ENCODE peak calls at places on chromosomes 3 and 15, in seven cellular contexts. B, I, U, J, Z, Y and N are unnamed samples.

GRCh38 chr15:75238150-75238549 is 20.0 kb upstream of the GOLGA6C start:
- DNase-seq in B (no peak), I (no peak), U (no peak), J (no peak), Z (no peak), Y (no peak), N (no peak)

GRCh38 chr3:72135636-72136035 is 350.7 kb upstream of the PROK2 start:
- DNase-seq in B (no peak), I (no peak), U (no peak), J (no peak), Z (no peak), Y (no peak), N (no peak)

GRCh38 chr15:52020253-52021085 is 1.4 kb downstream of the MAPK6 start:
- DNase-seq in B (no peak), I (no peak), U (no peak), J (no peak), Z (no peak), Y (no peak), N (peak; percentile 34)

GRCh38 chr15:25058080-25058785 is 103.4 kb downstream of the SNRPN start:
- DNase-seq in B (no peak), I (peak; percentile 21), U (no peak), J (no peak), Z (no peak), Y (no peak), N (no peak)

GRCh38 chr3:29757054-29757777 is 476.3 kb downstream of the RBMS3 start:
- DNase-seq in B (no peak), I (no peak), U (no peak), J (peak; percentile 74), Z (no peak), Y (no peak), N (peak; percentile 54)

GRCh38 chr3:26078539-26078938 is 288.6 kb downstream of the OXSM start:
- DNase-seq in B (no peak), I (no peak), U (no peak), J (no peak), Z (no peak), Y (no peak), N (no peak)

GRCh38 chr3:24830230-24831152 is 335.8 kb upstream of the THRB start:
- DNase-seq in B (no peak), I (no peak), U (no peak), J (no peak), Z (peak; percentile 15), Y (no peak), N (no peak)

GRCh38 chr3:57298041-57298440 is 5.6 kb upstream of the ASB14 start:
- DNase-seq in B (no peak), I (no peak), U (no peak), J (peak; percentile 47), Z (no peak), Y (no peak), N (peak; percentile 40)

GRCh38 chr3:151107177-151107576 is 21.7 kb downstream of the MED12L start:
- DNase-seq in B (no peak), I (no peak), U (no peak), J (no peak), Z (no peak), Y (no peak), N (no peak)

GRCh38 chr3:194134231-194134756 is 1.7 kb upstream of the HES1 start:
- DNase-seq in B (peak; percentile 61), I (peak; percentile 36), U (no peak), J (peak; percentile 77), Z (peak; percentile 69), Y (peak; percentile 68), N (no peak)

GRCh38 chr15:86623236-86623635 is 543.6 kb downstream of the AGBL1 start:
- DNase-seq in B (no peak), I (no peak), U (no peak), J (no peak), Z (no peak), Y (no peak), N (no peak)

GRCh38 chr3:114093596-114093995 is 37.1 kb downstream of the QTRT2 start:
- DNase-seq in B (no peak), I (peak; percentile 36), U (no peak), J (peak; percentile 80), Z (no peak), Y (no peak), N (peak; percentile 89)

GRCh38 chr15:40928351-40928974 is 677 bp upstream of the DLL4 start:
- DNase-seq in B (peak; percentile 67), I (no peak), U (no peak), J (no peak), Z (peak; percentile 58), Y (no peak), N (no peak)

GRCh38 chr3:14286887-14287496 is 108.4 kb downstream of the LSM3 start:
- DNase-seq in B (peak; percentile 79), I (no peak), U (no peak), J (no peak), Z (no peak), Y (no peak), N (no peak)

GRCh38 chr3:4981160-4981687 is 2.0 kb downstream of the BHLHE40 start:
- DNase-seq in B (no peak), I (no peak), U (no peak), J (peak; percentile 39), Z (no peak), Y (no peak), N (peak; percentile 34)

GRCh38 chr15:79028411-79028964 is 62.1 kb downstream of the RASGRF1 start:
- DNase-seq in B (peak; percentile 2), I (peak; percentile 70), U (peak; percentile 49), J (no peak), Z (peak; percentile 70), Y (peak; percentile 27), N (peak; percentile 20)

GRCh38 chr3:124602986-124603627 is 127.1 kb upstream of the UMPS start:
- DNase-seq in B (no peak), I (no peak), U (no peak), J (no peak), Z (no peak), Y (no peak), N (no peak)

GRCh38 chr3:64221564-64222257 is 3.6 kb downstream of the PRICKLE2 start:
- DNase-seq in B (no peak), I (no peak), U (no peak), J (no peak), Z (no peak), Y (no peak), N (no peak)

GRCh38 chr3:87167634-87168456 is 59.3 kb upstream of the CHMP2B start:
- DNase-seq in B (peak; percentile 5), I (peak; percentile 53), U (no peak), J (peak; percentile 16), Z (peak; percentile 41), Y (peak; percentile 4), N (peak; percentile 20)

GRCh38 chr15:37086120-37086519 is 14.2 kb downstream of the MEIS2 start:
- DNase-seq in B (no peak), I (no peak), U (no peak), J (no peak), Z (no peak), Y (no peak), N (no peak)

GRCh38 chr3:105137911-105138310 is 228.8 kb upstream of the ALCAM start:
- DNase-seq in B (no peak), I (peak; percentile 55), U (no peak), J (no peak), Z (no peak), Y (no peak), N (peak; percentile 0)

GRCh38 chr3:25453521-25454410 is 25.7 kb downstream of the RARB start:
- DNase-seq in B (no peak), I (no peak), U (no peak), J (no peak), Z (no peak), Y (no peak), N (peak; percentile 51)